ENCODE peak calls at places on chromosomes 6 and 20, in six cellular contexts. One of them, this sample, is unnamed.

GRCh38 chr6:153523390-153523789 is 392.3 kb upstream of the RGS17 start:
- DNase-seq in bronchial epithelial cell: no peak
- DNase-seq in NCI-H2029: no peak
- DNase-seq in NCI-H1092: no peak
- DNase-seq in GM12865: no peak
- DNase-seq in effector CD8-positive, alpha-beta T cell: no peak
- DNase-seq in this sample: no peak

GRCh38 chr6:162509821-162510220 is 217.7 kb downstream of the PRKN start:
- DNase-seq in NCI-H1092: no peak
- DNase-seq in GM12865: no peak
- DNase-seq in NCI-H2029: no peak
- DNase-seq in effector CD8-positive, alpha-beta T cell: no peak
- DNase-seq in bronchial epithelial cell: no peak
- DNase-seq in this sample: no peak

GRCh38 chr20:12217382-12217781 is 299.7 kb downstream of the BTBD3 start:
- DNase-seq in NCI-H2029: no peak
- DNase-seq in bronchial epithelial cell: no peak
- DNase-seq in effector CD8-positive, alpha-beta T cell: no peak
- DNase-seq in GM12865: no peak
- DNase-seq in NCI-H1092: no peak
- DNase-seq in this sample: no peak

GRCh38 chr6:109393882-109394281 is 11.6 kb upstream of the CD164 start:
- DNase-seq in NCI-H1092: no peak
- DNase-seq in NCI-H2029: no peak
- DNase-seq in bronchial epithelial cell: peak
- DNase-seq in effector CD8-positive, alpha-beta T cell: no peak
- DNase-seq in GM12865: no peak
- DNase-seq in this sample: no peak

GRCh38 chr20:63656451-63656850 is 1.7 kb upstream of the RTEL1 start:
- DNase-seq in bronchial epithelial cell: no peak
- DNase-seq in NCI-H1092: no peak
- DNase-seq in effector CD8-positive, alpha-beta T cell: no peak
- DNase-seq in NCI-H2029: no peak
- DNase-seq in GM12865: no peak
- DNase-seq in this sample: no peak

GRCh38 chr6:24205020-24205492 is 79.0 kb downstream of the NRSN1 start:
- DNase-seq in effector CD8-positive, alpha-beta T cell: no peak
- DNase-seq in NCI-H1092: peak
- DNase-seq in GM12865: peak
- DNase-seq in bronchial epithelial cell: peak
- DNase-seq in NCI-H2029: peak
- DNase-seq in this sample: peak

GRCh38 chr6:114452785-114453401 is 110.1 kb upstream of the HS3ST5 start:
- DNase-seq in effector CD8-positive, alpha-beta T cell: no peak
- DNase-seq in NCI-H1092: no peak
- DNase-seq in GM12865: no peak
- DNase-seq in bronchial epithelial cell: no peak
- DNase-seq in NCI-H2029: peak
- DNase-seq in this sample: peak

GRCh38 chr20:48864738-48865318 is 37.0 kb upstream of the PREX1 start:
- DNase-seq in NCI-H2029: no peak
- DNase-seq in effector CD8-positive, alpha-beta T cell: no peak
- DNase-seq in NCI-H1092: no peak
- DNase-seq in bronchial epithelial cell: no peak
- DNase-seq in GM12865: peak
- DNase-seq in this sample: no peak

GRCh38 chr20:24736131-24736843 is 212.8 kb upstream of the CST7 start:
- DNase-seq in bronchial epithelial cell: no peak
- DNase-seq in GM12865: no peak
- DNase-seq in effector CD8-positive, alpha-beta T cell: no peak
- DNase-seq in NCI-H1092: no peak
- DNase-seq in NCI-H2029: no peak
- DNase-seq in this sample: no peak

GRCh38 chr6:34324738-34325444 is 67.6 kb downstream of the NUDT3 start:
- DNase-seq in bronchial epithelial cell: peak
- DNase-seq in NCI-H2029: peak
- DNase-seq in effector CD8-positive, alpha-beta T cell: no peak
- DNase-seq in GM12865: no peak
- DNase-seq in NCI-H1092: no peak
- DNase-seq in this sample: peak

GRCh38 chr6:113934101-113934500 is 36.8 kb downstream of the HDAC2 start:
- DNase-seq in bronchial epithelial cell: no peak
- DNase-seq in NCI-H1092: no peak
- DNase-seq in NCI-H2029: no peak
- DNase-seq in effector CD8-positive, alpha-beta T cell: no peak
- DNase-seq in GM12865: no peak
- DNase-seq in this sample: no peak

GRCh38 chr6:168928012-168928411 is 325.6 kb downstream of the THBS2 start:
- DNase-seq in effector CD8-positive, alpha-beta T cell: no peak
- DNase-seq in GM12865: no peak
- DNase-seq in bronchial epithelial cell: no peak
- DNase-seq in NCI-H1092: no peak
- DNase-seq in NCI-H2029: no peak
- DNase-seq in this sample: no peak

GRCh38 chr6:116057766-116058165 is 2.9 kb downstream of the FRK start:
- DNase-seq in NCI-H2029: no peak
- DNase-seq in bronchial epithelial cell: no peak
- DNase-seq in NCI-H1092: no peak
- DNase-seq in GM12865: no peak
- DNase-seq in effector CD8-positive, alpha-beta T cell: no peak
- DNase-seq in this sample: no peak

GRCh38 chr6:27260836-27261375 is 13.4 kb downstream of the PRSS16 start:
- DNase-seq in bronchial epithelial cell: no peak
- DNase-seq in effector CD8-positive, alpha-beta T cell: no peak
- DNase-seq in GM12865: no peak
- DNase-seq in NCI-H1092: no peak
- DNase-seq in NCI-H2029: no peak
- DNase-seq in this sample: no peak

GRCh38 chr6:111997078-111997862 is 56.6 kb upstream of the CCN6 start:
- DNase-seq in effector CD8-positive, alpha-beta T cell: peak
- DNase-seq in GM12865: peak
- DNase-seq in NCI-H2029: peak
- DNase-seq in NCI-H1092: peak
- DNase-seq in bronchial epithelial cell: peak
- DNase-seq in this sample: peak

GRCh38 chr6:88748141-88748540 is 215.3 kb downstream of the RNGTT start:
- DNase-seq in effector CD8-positive, alpha-beta T cell: no peak
- DNase-seq in GM12865: no peak
- DNase-seq in NCI-H1092: no peak
- DNase-seq in bronchial epithelial cell: peak
- DNase-seq in NCI-H2029: no peak
- DNase-seq in this sample: no peak